ENCODE peak calls at places on chromosome 1, in five cellular contexts. Q, O, V, W and K are unnamed samples.
A peak's percentile ranks its signal among the peaks of the same experiment; 100 is the strongest.

GRCh38 chr1:226119169-226119568 is 56.7 kb downstream of the H3-3A start:
- DNase-seq in W (no peak), O (no peak), V (no peak), Q (no peak), K (no peak)

GRCh38 chr1:70043806-70044205 is 161.6 kb downstream of the LRRC40 start:
- DNase-seq in O (no peak), Q (no peak), W (no peak), V (no peak), K (no peak)

GRCh38 chr1:157377216-157377821 is 175.0 kb downstream of the FCRL5 start:
- DNase-seq in W (peak; percentile 29), Q (no peak), O (no peak), V (no peak), K (peak; percentile 40)

GRCh38 chr1:113917400-113918082 is 11.6 kb upstream of the HIPK1 start:
- DNase-seq in Q (no peak), O (no peak), V (no peak), W (no peak), K (no peak)

GRCh38 chr1:15323351-15323988 is 76.4 kb downstream of the FHAD1 start:
- DNase-seq in O (no peak), W (peak; percentile 83), Q (peak; percentile 83), V (peak; percentile 91), K (peak; percentile 83)

GRCh38 chr1:21814241-21814918 is 2.3 kb downstream of the LDLRAD2 start:
- DNase-seq in V (no peak), Q (no peak), O (peak; percentile 62), W (peak; percentile 68), K (peak; percentile 51)

GRCh38 chr1:212669102-212669501 is 30.5 kb downstream of the BATF3 start:
- DNase-seq in V (no peak), Q (no peak), W (peak; percentile 37), O (no peak), K (peak; percentile 41)

GRCh38 chr1:83497563-83497962 is 501.4 kb downstream of the TTLL7 start:
- DNase-seq in V (no peak), W (no peak), Q (no peak), O (no peak), K (peak; percentile 69)

GRCh38 chr1:223411309-223411708 is 18.1 kb downstream of the CCDC185 start:
- DNase-seq in W (no peak), V (no peak), Q (no peak), O (no peak), K (no peak)

GRCh38 chr1:6084781-6085495 is 39.2 kb downstream of the KCNAB2 start:
- DNase-seq in W (no peak), Q (no peak), V (peak; percentile 66), O (no peak), K (no peak)

GRCh38 chr1:40313329-40313957 is 3.6 kb downstream of the COL9A2 start:
- DNase-seq in Q (no peak), W (no peak), V (no peak), O (peak; percentile 67), K (peak; percentile 69)

GRCh38 chr1:110060034-110060661 is 10.3 kb downstream of the ALX3 start:
- DNase-seq in Q (no peak), V (peak; percentile 93), W (peak; percentile 95), O (peak; percentile 48), K (peak; percentile 77)

GRCh38 chr1:87305096-87305495 is 23.6 kb upstream of the LMO4 start:
- DNase-seq in V (no peak), Q (no peak), W (no peak), O (no peak), K (no peak)

GRCh38 chr1:50371749-50372148 is 51.5 kb downstream of the DMRTA2 start:
- DNase-seq in Q (no peak), W (no peak), O (no peak), V (no peak), K (no peak)

GRCh38 chr1:196545239-196545638 is 63.0 kb downstream of the KCNT2 start:
- DNase-seq in W (no peak), Q (no peak), V (no peak), O (no peak), K (no peak)

GRCh38 chr1:91075233-91076135 is 53.6 kb upstream of the ZNF644 start:
- DNase-seq in O (no peak), W (no peak), V (no peak), Q (no peak), K (no peak)

GRCh38 chr1:168722964-168723363 is 6.0 kb downstream of the DPT start:
- DNase-seq in W (no peak), O (no peak), V (no peak), Q (no peak), K (no peak)

GRCh38 chr1:229980009-229980408 is 87.0 kb upstream of the GALNT2 start:
- DNase-seq in V (no peak), Q (no peak), O (no peak), W (no peak), K (no peak)

GRCh38 chr1:209095627-209096595 is 487.6 kb upstream of the CAMK1G start:
- DNase-seq in V (no peak), O (no peak), W (no peak), Q (no peak), K (no peak)

GRCh38 chr1:11355594-11356467 is 82.8 kb downstream of the UBIAD1 start:
- DNase-seq in Q (no peak), V (no peak), W (no peak), O (no peak), K (no peak)

GRCh38 chr1:41518471-41518870 is 34.0 kb upstream of the EDN2 start:
- DNase-seq in O (no peak), W (no peak), V (peak; percentile 56), Q (no peak), K (no peak)

GRCh38 chr1:109239580-109240068 is 9.7 kb upstream of the CELSR2 start:
- DNase-seq in V (peak; percentile 23), O (no peak), W (peak; percentile 79), Q (no peak), K (peak; percentile 51)

GRCh38 chr1:13832536-13832935 is 132.5 kb downstream of the PRDM2 start:
- DNase-seq in Q (no peak), V (no peak), W (no peak), O (no peak), K (no peak)

GRCh38 chr1:206886831-206887230 is 10.4 kb upstream of the IL24 start:
- DNase-seq in Q (no peak), O (no peak), V (no peak), W (no peak), K (no peak)

GRCh38 chr1:71561206-71561605 is 480.4 kb upstream of the ZRANB2 start:
- DNase-seq in O (no peak), Q (no peak), V (no peak), W (no peak), K (no peak)

GRCh38 chr1:32612189-32612881 is 38.0 kb downstream of the ZBTB8OS start:
- DNase-seq in V (peak; percentile 96), O (peak; percentile 84), W (peak; percentile 76), Q (peak; percentile 63), K (peak; percentile 75)

GRCh38 chr1:20154306-20154831 is 15.2 kb downstream of the PLA2G2F start:
- DNase-seq in W (no peak), O (no peak), V (no peak), Q (no peak), K (peak; percentile 19)

GRCh38 chr1:45444609-45445131 is 46.3 kb downstream of the TESK2 start:
- DNase-seq in W (no peak), V (no peak), O (no peak), Q (no peak), K (no peak)

GRCh38 chr1:19081218-19081893 is 124.9 kb upstream of the IFFO2 start:
- DNase-seq in O (no peak), V (no peak), W (peak; percentile 77), Q (peak; percentile 46), K (no peak)

GRCh38 chr1:19698181-19698580 is 33.5 kb downstream of the HTR6 start:
- DNase-seq in Q (no peak), W (no peak), O (peak; percentile 37), V (no peak), K (peak; percentile 61)

GRCh38 chr1:185938396-185938795 is 204.2 kb downstream of the HMCN1 start:
- DNase-seq in W (no peak), O (no peak), V (no peak), Q (no peak), K (no peak)

GRCh38 chr1:44417351-44418021 is 12.4 kb downstream of the RNF220 start:
- DNase-seq in V (peak; percentile 91), O (no peak), W (no peak), Q (no peak), K (no peak)

GRCh38 chr1:5977494-5978444 is 14.5 kb downstream of the NPHP4 start:
- DNase-seq in W (no peak), V (peak; percentile 47), Q (no peak), O (no peak), K (no peak)

GRCh38 chr1:153968000-153968363 is 280 bp downstream of the CREB3L4 start:
- DNase-seq in O (no peak), W (no peak), V (no peak), Q (no peak), K (no peak)
- H3K4me3 ChIP-seq in O (peak overlapping the region; percentile 64), W (peak overlapping the region; percentile 51), V (peak overlapping the region; percentile 59), Q (peak overlapping the region; percentile 62), K (peak overlapping the region; percentile 81)

GRCh38 chr1:228062812-228063211 is 19.7 kb upstream of the ARF1 start:
- DNase-seq in W (no peak), V (no peak), Q (no peak), O (no peak), K (no peak)
- TF ChIP-seq CTCF in W (no peak), V (no peak), Q (no peak), O (no peak), K (no peak)

GRCh38 chr1:162587347-162587746 is 25.8 kb downstream of the UAP1 start:
- DNase-seq in O (no peak), Q (no peak), V (no peak), W (no peak), K (no peak)

GRCh38 chr1:162590686-162591085 is 29.2 kb downstream of the UAP1 start:
- DNase-seq in Q (no peak), W (no peak), V (no peak), O (no peak), K (no peak)

GRCh38 chr1:162590101-162590500 is 28.6 kb downstream of the UAP1 start:
- DNase-seq in O (no peak), W (no peak), Q (no peak), V (no peak), K (no peak)

GRCh38 chr1:162587761-162588260 is 26.3 kb downstream of the UAP1 start:
- DNase-seq in Q (no peak), O (no peak), W (no peak), V (no peak), K (no peak)
- H3K4me3 ChIP-seq in Q (no peak overlapping the region), O (no peak overlapping the region), W (no peak overlapping the region), V (no peak overlapping the region), K (no peak overlapping the region)

DNA sequence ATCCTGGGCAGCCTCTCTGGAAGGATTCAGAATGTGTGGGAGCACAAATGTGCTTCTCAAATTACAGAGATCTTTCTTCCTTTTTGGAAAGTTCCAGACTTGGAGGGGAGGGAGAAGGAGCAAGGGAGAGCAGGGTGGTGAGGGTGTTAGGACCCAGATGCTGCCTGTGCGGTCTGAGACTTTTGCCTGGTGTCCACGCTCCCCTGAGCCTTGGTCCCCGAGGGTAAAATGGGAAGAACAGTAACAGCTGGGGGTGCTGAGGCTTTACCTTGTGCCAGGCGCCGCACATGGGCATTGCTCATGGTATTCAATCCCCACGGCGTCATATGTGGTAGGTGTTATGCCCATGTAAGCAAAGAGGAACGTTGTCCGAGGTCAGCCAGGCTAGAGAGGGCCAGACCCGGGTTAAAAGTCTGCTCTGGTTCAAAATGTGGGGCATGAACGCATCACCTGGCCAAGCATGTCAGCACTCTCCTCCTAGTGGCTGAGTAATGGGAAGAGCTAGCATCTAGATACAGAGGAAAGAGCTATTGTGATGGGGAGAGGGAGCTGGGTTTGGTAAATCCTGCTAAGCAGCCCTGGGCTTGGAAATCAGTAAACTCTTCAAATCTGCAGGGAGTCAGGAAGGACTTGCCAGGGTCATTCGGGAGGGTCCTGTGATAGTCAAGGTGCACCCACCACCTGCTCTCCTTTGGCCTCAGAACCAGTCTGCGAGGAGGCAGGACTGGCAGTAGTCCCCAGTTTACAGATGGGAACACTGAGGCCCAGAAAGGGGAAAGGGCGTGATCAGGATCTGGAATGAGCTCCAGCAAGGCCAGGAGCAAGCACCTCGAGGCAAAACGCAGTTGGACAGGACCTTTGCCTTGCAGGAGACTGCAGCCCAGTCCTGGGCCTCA is 4.5 kb upstream of the RUNX3 start:
- DNase-seq in Q (no peak), V (no peak), O (no peak), W (no peak), K (no peak)
- TF ChIP-seq CTCF in Q (no peak), V (no peak), O (peak; percentile 17), W (no peak), K (no peak)